ENCODE peak calls at places on chromosome 5, in seven cellular contexts. One of them, this sample, is unnamed.

GRCh38 chr5:87048156-87048555 is 219.5 kb upstream of the RASA1 start:
- DNase-seq in fibroblast of villous mesenchyme: no peak
- DNase-seq in tibial artery: no peak
- DNase-seq in left ventricle myocardium inferior: no peak
- DNase-seq in breast epithelium: no peak
- DNase-seq in fibroblast of pulmonary artery: peak
- DNase-seq in lung: no peak
- DNase-seq in this sample: no peak

GRCh38 chr5:143386725-143387124 is 16.8 kb downstream of the NR3C1 start:
- DNase-seq in fibroblast of villous mesenchyme: peak
- DNase-seq in tibial artery: no peak
- DNase-seq in left ventricle myocardium inferior: no peak
- DNase-seq in breast epithelium: no peak
- DNase-seq in fibroblast of pulmonary artery: no peak
- DNase-seq in lung: no peak
- DNase-seq in this sample: peak

GRCh38 chr5:142235870-142236672 is 88.8 kb downstream of the SPRY4 start:
- DNase-seq in fibroblast of villous mesenchyme: no peak
- DNase-seq in tibial artery: no peak
- DNase-seq in left ventricle myocardium inferior: no peak
- DNase-seq in breast epithelium: no peak
- DNase-seq in fibroblast of pulmonary artery: no peak
- DNase-seq in lung: no peak
- DNase-seq in this sample: no peak

GRCh38 chr5:134101686-134102439 is 12.6 kb upstream of the TCF7 start:
- DNase-seq in fibroblast of villous mesenchyme: no peak
- DNase-seq in tibial artery: no peak
- DNase-seq in left ventricle myocardium inferior: peak
- DNase-seq in breast epithelium: no peak
- DNase-seq in fibroblast of pulmonary artery: no peak
- DNase-seq in lung: peak
- DNase-seq in this sample: no peak

GRCh38 chr5:79257314-79257713 is 21.4 kb downstream of the JMY start:
- DNase-seq in fibroblast of villous mesenchyme: no peak
- DNase-seq in tibial artery: no peak
- DNase-seq in left ventricle myocardium inferior: no peak
- DNase-seq in breast epithelium: no peak
- DNase-seq in fibroblast of pulmonary artery: no peak
- DNase-seq in lung: no peak
- DNase-seq in this sample: no peak

GRCh38 chr5:94977437-94977836 is 307.5 kb downstream of the MCTP1 start:
- DNase-seq in fibroblast of villous mesenchyme: no peak
- DNase-seq in tibial artery: no peak
- DNase-seq in left ventricle myocardium inferior: no peak
- DNase-seq in breast epithelium: no peak
- DNase-seq in fibroblast of pulmonary artery: no peak
- DNase-seq in lung: no peak
- DNase-seq in this sample: no peak

GRCh38 chr5:85293139-85293785 is 908.6 kb upstream of the EDIL3 start:
- DNase-seq in fibroblast of villous mesenchyme: no peak
- DNase-seq in tibial artery: no peak
- DNase-seq in left ventricle myocardium inferior: no peak
- DNase-seq in breast epithelium: no peak
- DNase-seq in fibroblast of pulmonary artery: peak
- DNase-seq in lung: no peak
- DNase-seq in this sample: no peak

GRCh38 chr5:119678351-119679028 is 49.1 kb downstream of the FAM170A start:
- DNase-seq in fibroblast of villous mesenchyme: no peak
- DNase-seq in tibial artery: no peak
- DNase-seq in left ventricle myocardium inferior: no peak
- DNase-seq in breast epithelium: no peak
- DNase-seq in fibroblast of pulmonary artery: no peak
- DNase-seq in lung: no peak
- DNase-seq in this sample: no peak

GRCh38 chr5:59583151-59583809 is 310.2 kb downstream of the PDE4D start:
- DNase-seq in fibroblast of villous mesenchyme: peak
- DNase-seq in tibial artery: no peak
- DNase-seq in left ventricle myocardium inferior: no peak
- DNase-seq in breast epithelium: no peak
- DNase-seq in fibroblast of pulmonary artery: peak
- DNase-seq in lung: no peak
- DNase-seq in this sample: no peak

GRCh38 chr5:42949348-42950090 is 90.6 kb downstream of the ANXA2R start:
- DNase-seq in fibroblast of villous mesenchyme: peak
- DNase-seq in tibial artery: peak
- DNase-seq in left ventricle myocardium inferior: peak
- DNase-seq in breast epithelium: no peak
- DNase-seq in fibroblast of pulmonary artery: peak
- DNase-seq in lung: peak
- DNase-seq in this sample: peak

GRCh38 chr5:87787640-87788039 is 374.9 kb upstream of the CCNH start:
- DNase-seq in fibroblast of villous mesenchyme: no peak
- DNase-seq in tibial artery: no peak
- DNase-seq in left ventricle myocardium inferior: no peak
- DNase-seq in breast epithelium: no peak
- DNase-seq in fibroblast of pulmonary artery: no peak
- DNase-seq in lung: no peak
- DNase-seq in this sample: no peak

GRCh38 chr5:135488727-135489465 is 36.7 kb upstream of the TIFAB start:
- DNase-seq in fibroblast of villous mesenchyme: peak
- DNase-seq in tibial artery: no peak
- DNase-seq in left ventricle myocardium inferior: no peak
- DNase-seq in breast epithelium: no peak
- DNase-seq in fibroblast of pulmonary artery: peak
- DNase-seq in lung: no peak
- DNase-seq in this sample: peak

GRCh38 chr5:154311362-154311761 is 120.8 kb downstream of the GALNT10 start:
- DNase-seq in fibroblast of villous mesenchyme: peak
- DNase-seq in tibial artery: no peak
- DNase-seq in left ventricle myocardium inferior: no peak
- DNase-seq in breast epithelium: no peak
- DNase-seq in fibroblast of pulmonary artery: no peak
- DNase-seq in lung: peak
- DNase-seq in this sample: peak

GRCh38 chr5:11062379-11062778 is 301.3 kb upstream of the DAP start:
- DNase-seq in fibroblast of villous mesenchyme: no peak
- DNase-seq in tibial artery: no peak
- DNase-seq in left ventricle myocardium inferior: no peak
- DNase-seq in breast epithelium: no peak
- DNase-seq in fibroblast of pulmonary artery: no peak
- DNase-seq in lung: no peak
- DNase-seq in this sample: peak

GRCh38 chr5:84272776-84273516 is 111.7 kb downstream of the EDIL3 start:
- DNase-seq in fibroblast of villous mesenchyme: no peak
- DNase-seq in tibial artery: no peak
- DNase-seq in left ventricle myocardium inferior: no peak
- DNase-seq in breast epithelium: no peak
- DNase-seq in fibroblast of pulmonary artery: peak
- DNase-seq in lung: no peak
- DNase-seq in this sample: no peak

GRCh38 chr5:142293486-142293885 is 31.3 kb downstream of the SPRY4 start:
- DNase-seq in fibroblast of villous mesenchyme: no peak
- DNase-seq in tibial artery: no peak
- DNase-seq in left ventricle myocardium inferior: no peak
- DNase-seq in breast epithelium: no peak
- DNase-seq in fibroblast of pulmonary artery: peak
- DNase-seq in lung: no peak
- DNase-seq in this sample: no peak

GRCh38 chr5:74649421-74649973 is 9.0 kb upstream of the ENC1 start:
- DNase-seq in fibroblast of villous mesenchyme: no peak
- DNase-seq in tibial artery: no peak
- DNase-seq in left ventricle myocardium inferior: no peak
- DNase-seq in breast epithelium: no peak
- DNase-seq in fibroblast of pulmonary artery: no peak
- DNase-seq in lung: no peak
- DNase-seq in this sample: no peak

GRCh38 chr5:1401681-1402096 is 43.6 kb downstream of the SLC6A3 start:
- DNase-seq in fibroblast of villous mesenchyme: no peak
- DNase-seq in tibial artery: no peak
- DNase-seq in left ventricle myocardium inferior: peak
- DNase-seq in breast epithelium: no peak
- DNase-seq in fibroblast of pulmonary artery: no peak
- DNase-seq in lung: no peak
- DNase-seq in this sample: no peak

GRCh38 chr5:172771439-172772111 is 580 bp upstream of the DUSP1 start:
- DNase-seq in fibroblast of villous mesenchyme: no peak
- DNase-seq in tibial artery: no peak
- DNase-seq in left ventricle myocardium inferior: no peak
- DNase-seq in breast epithelium: no peak
- DNase-seq in fibroblast of pulmonary artery: no peak
- DNase-seq in lung: no peak
- DNase-seq in this sample: peak

GRCh38 chr5:128674837-128675446 is 136.9 kb upstream of the FBN2 start:
- DNase-seq in fibroblast of villous mesenchyme: peak
- DNase-seq in tibial artery: peak
- DNase-seq in left ventricle myocardium inferior: no peak
- DNase-seq in breast epithelium: no peak
- DNase-seq in fibroblast of pulmonary artery: peak
- DNase-seq in lung: no peak
- DNase-seq in this sample: peak

GRCh38 chr5:172102913-172103629 is 85.0 kb downstream of the STK10 start:
- DNase-seq in fibroblast of villous mesenchyme: peak
- DNase-seq in tibial artery: peak
- DNase-seq in left ventricle myocardium inferior: peak
- DNase-seq in breast epithelium: peak
- DNase-seq in fibroblast of pulmonary artery: peak
- DNase-seq in lung: peak
- DNase-seq in this sample: peak

GRCh38 chr5:16551628-16552027 is 65.2 kb downstream of the RETREG1 start:
- DNase-seq in fibroblast of villous mesenchyme: no peak
- DNase-seq in tibial artery: no peak
- DNase-seq in left ventricle myocardium inferior: no peak
- DNase-seq in breast epithelium: no peak
- DNase-seq in fibroblast of pulmonary artery: no peak
- DNase-seq in lung: no peak
- DNase-seq in this sample: peak

GRCh38 chr5:16548115-16548514 is 68.7 kb downstream of the RETREG1 start:
- DNase-seq in fibroblast of villous mesenchyme: no peak
- DNase-seq in tibial artery: no peak
- DNase-seq in left ventricle myocardium inferior: no peak
- DNase-seq in breast epithelium: no peak
- DNase-seq in fibroblast of pulmonary artery: no peak
- DNase-seq in lung: no peak
- DNase-seq in this sample: no peak

GRCh38 chr5:16548812-16549211 is 68.0 kb downstream of the RETREG1 start:
- DNase-seq in fibroblast of villous mesenchyme: no peak
- DNase-seq in tibial artery: no peak
- DNase-seq in left ventricle myocardium inferior: no peak
- DNase-seq in breast epithelium: no peak
- DNase-seq in fibroblast of pulmonary artery: no peak
- DNase-seq in lung: no peak
- DNase-seq in this sample: no peak

GRCh38 chr5:16549491-16550233 is 67.1 kb downstream of the RETREG1 start:
- DNase-seq in fibroblast of villous mesenchyme: no peak
- DNase-seq in tibial artery: no peak
- DNase-seq in left ventricle myocardium inferior: no peak
- DNase-seq in breast epithelium: no peak
- DNase-seq in fibroblast of pulmonary artery: no peak
- DNase-seq in lung: no peak
- DNase-seq in this sample: peak

GRCh38 chr5:16550316-16550952 is 66.4 kb downstream of the RETREG1 start:
- DNase-seq in fibroblast of villous mesenchyme: peak
- DNase-seq in tibial artery: no peak
- DNase-seq in left ventricle myocardium inferior: no peak
- DNase-seq in breast epithelium: no peak
- DNase-seq in fibroblast of pulmonary artery: peak
- DNase-seq in lung: no peak
- DNase-seq in this sample: peak
- TF ChIP-seq CTCF in fibroblast of villous mesenchyme: peak
- TF ChIP-seq CTCF in tibial artery: no peak
- TF ChIP-seq CTCF in left ventricle myocardium inferior: peak
- TF ChIP-seq CTCF in breast epithelium: no peak
- TF ChIP-seq CTCF in fibroblast of pulmonary artery: peak
- TF ChIP-seq CTCF in lung: peak
- TF ChIP-seq CTCF in this sample: peak

GRCh38 chr5:73032635-73033034 is 76.8 kb downstream of the FCHO2 start:
- DNase-seq in fibroblast of villous mesenchyme: no peak
- DNase-seq in tibial artery: no peak
- DNase-seq in left ventricle myocardium inferior: no peak
- DNase-seq in breast epithelium: no peak
- DNase-seq in fibroblast of pulmonary artery: no peak
- DNase-seq in lung: no peak
- DNase-seq in this sample: no peak

GRCh38 chr5:73028991-73029540 is 73.2 kb downstream of the FCHO2 start:
- DNase-seq in fibroblast of villous mesenchyme: no peak
- DNase-seq in tibial artery: no peak
- DNase-seq in left ventricle myocardium inferior: no peak
- DNase-seq in breast epithelium: no peak
- DNase-seq in fibroblast of pulmonary artery: peak
- DNase-seq in lung: no peak
- DNase-seq in this sample: peak

GRCh38 chr5:73030995-73031394 is 75.2 kb downstream of the FCHO2 start:
- DNase-seq in fibroblast of villous mesenchyme: peak
- DNase-seq in tibial artery: no peak
- DNase-seq in left ventricle myocardium inferior: no peak
- DNase-seq in breast epithelium: no peak
- DNase-seq in fibroblast of pulmonary artery: peak
- DNase-seq in lung: no peak
- DNase-seq in this sample: peak

GRCh38 chr5:73030531-73030930 is 74.7 kb downstream of the FCHO2 start:
- DNase-seq in fibroblast of villous mesenchyme: no peak
- DNase-seq in tibial artery: no peak
- DNase-seq in left ventricle myocardium inferior: no peak
- DNase-seq in breast epithelium: no peak
- DNase-seq in fibroblast of pulmonary artery: no peak
- DNase-seq in lung: no peak
- DNase-seq in this sample: no peak

DNA sequence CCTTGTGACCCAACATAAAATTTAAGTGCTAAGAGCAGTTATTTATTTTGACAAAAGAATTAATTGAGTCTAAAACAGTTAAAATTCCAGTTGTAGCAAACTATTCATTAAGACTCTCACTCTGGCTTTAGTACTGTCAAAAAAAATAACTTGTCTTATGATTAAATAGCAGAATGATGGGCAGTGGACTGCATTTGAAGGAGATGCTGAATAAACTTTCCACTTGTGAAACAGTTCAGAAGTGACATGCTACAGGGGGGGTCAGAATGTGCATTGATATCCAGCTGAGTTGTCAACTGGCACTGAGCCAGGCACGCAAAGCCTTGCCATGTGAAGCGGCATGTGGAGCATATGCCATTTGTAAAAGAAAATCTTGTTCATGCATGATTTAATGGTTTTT is 76.0 kb downstream of the FCHO2 start:
- DNase-seq in fibroblast of villous mesenchyme: peak
- DNase-seq in tibial artery: no peak
- DNase-seq in left ventricle myocardium inferior: no peak
- DNase-seq in breast epithelium: no peak
- DNase-seq in fibroblast of pulmonary artery: peak
- DNase-seq in lung: no peak
- DNase-seq in this sample: peak
- H3K4me3 ChIP-seq in fibroblast of villous mesenchyme: no peak
- H3K4me3 ChIP-seq in tibial artery: no peak
- H3K4me3 ChIP-seq in left ventricle myocardium inferior: no peak
- H3K4me3 ChIP-seq in breast epithelium: no peak
- H3K4me3 ChIP-seq in fibroblast of pulmonary artery: no peak
- H3K4me3 ChIP-seq in lung: no peak
- H3K4me3 ChIP-seq in this sample: no peak

GRCh38 chr5:96729156-96729555 is 67.0 kb downstream of the CAST start:
- DNase-seq in fibroblast of villous mesenchyme: no peak
- DNase-seq in tibial artery: no peak
- DNase-seq in left ventricle myocardium inferior: no peak
- DNase-seq in breast epithelium: no peak
- DNase-seq in fibroblast of pulmonary artery: no peak
- DNase-seq in lung: no peak
- DNase-seq in this sample: no peak
- TF ChIP-seq CTCF in fibroblast of villous mesenchyme: peak
- TF ChIP-seq CTCF in tibial artery: peak
- TF ChIP-seq CTCF in left ventricle myocardium inferior: peak
- TF ChIP-seq CTCF in breast epithelium: no peak
- TF ChIP-seq CTCF in fibroblast of pulmonary artery: peak
- TF ChIP-seq CTCF in lung: no peak
- TF ChIP-seq CTCF in this sample: peak

GRCh38 chr5:123098767-123099513 is 9.9 kb downstream of the PRDM6 start:
- DNase-seq in fibroblast of villous mesenchyme: peak
- DNase-seq in tibial artery: no peak
- DNase-seq in left ventricle myocardium inferior: no peak
- DNase-seq in breast epithelium: no peak
- DNase-seq in fibroblast of pulmonary artery: peak
- DNase-seq in lung: no peak
- DNase-seq in this sample: no peak
- H3K4me3 ChIP-seq in fibroblast of villous mesenchyme: peak
- H3K4me3 ChIP-seq in tibial artery: peak
- H3K4me3 ChIP-seq in left ventricle myocardium inferior: peak
- H3K4me3 ChIP-seq in breast epithelium: peak
- H3K4me3 ChIP-seq in fibroblast of pulmonary artery: peak
- H3K4me3 ChIP-seq in lung: no peak
- H3K4me3 ChIP-seq in this sample: no peak

This sample was measured in AG10803.